ENCODE peak calls at places on chromosomes 4 and X, in five cellular contexts. H is lower leg skin, G is fibroblast of pulmonary artery, Q is foreskin fibroblast, U is hepatocyte. T is an unnamed sample.

GRCh38 chr4:86935833-86936721 is 1.3 kb downstream of the AFF1 start:
- DNase-seq in H (peak), G (peak), Q (peak), U (peak), T (no peak)

GRCh38 chr4:57342406-57342805 is 232.2 kb upstream of the IGFBP7 start:
- DNase-seq in H (no peak), U (no peak), Q (no peak), G (peak), T (no peak)

GRCh38 chr4:2935762-2936743 is 27.2 kb downstream of the NOP14 start:
- DNase-seq in Q (no peak), U (peak), H (peak), G (peak), T (no peak)

GRCh38 chrX:118534716-118535493 is 39.3 kb downstream of the DOCK11 start:
- DNase-seq in U (no peak), G (no peak), H (no peak), Q (no peak), T (no peak)

GRCh38 chrX:47497274-47497673 is 14.3 kb upstream of the ZNF41 start:
- DNase-seq in H (no peak), U (no peak), Q (no peak), G (peak), T (no peak)

GRCh38 chr4:185752881-185753280 is 59.1 kb downstream of the SORBS2 start:
- DNase-seq in H (no peak), G (no peak), Q (no peak), U (no peak), T (no peak)

GRCh38 chr4:99652596-99653436 is 4.8 kb downstream of the C4orf54 start:
- DNase-seq in U (no peak), G (no peak), H (no peak), Q (no peak), T (no peak)

GRCh38 chrX:154517101-154517781 is 1.2 kb upstream of the FAM3A start:
- DNase-seq in H (no peak), Q (no peak), G (no peak), U (peak), T (no peak)

GRCh38 chr4:182068920-182069319 is 174.3 kb upstream of the TENM3 start:
- DNase-seq in H (no peak), U (no peak), G (no peak), Q (no peak), T (no peak)

GRCh38 chr4:187006189-187006618 is 282.5 kb upstream of the FAT1 start:
- DNase-seq in U (peak), H (no peak), G (peak), Q (no peak), T (no peak)

GRCh38 chr4:168882650-168883233 is 127.3 kb downstream of the CBR4 start:
- DNase-seq in Q (peak), G (peak), H (no peak), U (no peak), T (no peak)

GRCh38 chr4:78059524-78059889 is 2.4 kb downstream of the FRAS1 start:
- DNase-seq in H (no peak), Q (peak), G (peak), U (peak), T (peak)

GRCh38 chr4:37802068-37802666 is 24.3 kb upstream of the PGM2 start:
- DNase-seq in G (peak), H (no peak), Q (peak), U (peak), T (peak)

GRCh38 chrX:143781103-143781502 is 60.6 kb upstream of the SPANXN2 start:
- DNase-seq in H (no peak), U (peak), G (peak), Q (no peak), T (no peak)

GRCh38 chrX:134236690-134237362 is at the start of gene CCDC160:
- DNase-seq in U (peak), Q (no peak), G (peak), H (no peak), T (no peak)

GRCh38 chr4:94507708-94508107 is 56.0 kb downstream of the PDLIM5 start:
- DNase-seq in G (peak), H (no peak), Q (peak), U (peak), T (no peak)

GRCh38 chr4:89324671-89325070 is 17.1 kb upstream of the GPRIN3 start:
- DNase-seq in G (peak), Q (peak), U (no peak), H (no peak), T (no peak)

GRCh38 chr4:41541697-41542096 is 3.7 kb downstream of the LIMCH1 start:
- DNase-seq in U (peak), G (peak), Q (peak), H (no peak), T (no peak)

GRCh38 chr4:8679032-8679431 is 86.5 kb downstream of the CPZ start:
- DNase-seq in H (no peak), G (no peak), U (no peak), Q (no peak), T (no peak)

GRCh38 chr4:1170156-1170804 is 2.1 kb downstream of the SPON2 start:
- DNase-seq in G (no peak), Q (no peak), H (peak), U (no peak), T (no peak)

GRCh38 chr4:24533364-24533763 is 51.0 kb downstream of the DHX15 start:
- DNase-seq in G (peak), U (no peak), Q (no peak), H (no peak), T (no peak)

GRCh38 chr4:155666701-155667537 is at the start of gene GUCY1A1:
- DNase-seq in G (peak), Q (no peak), H (peak), U (peak), T (no peak)

GRCh38 chrX:116694046-116694445 is 231.3 kb upstream of the CT83 start:
- DNase-seq in Q (no peak), H (no peak), U (no peak), G (no peak), T (no peak)

GRCh38 chrX:72714471-72714916 is 388 bp upstream of the PHKA1 start:
- DNase-seq in U (peak), H (peak), Q (peak), G (peak), T (no peak)

GRCh38 chrX:119682019-119682989 is 10.7 kb downstream of the SEPTIN6 start:
- DNase-seq in U (no peak), H (no peak), G (no peak), Q (no peak), T (no peak)

GRCh38 chr4:104064650-104065577 is 345.1 kb upstream of the TACR3 start:
- DNase-seq in Q (no peak), H (no peak), G (peak), U (peak), T (no peak)

GRCh38 chr4:17511041-17511949 is 595 bp downstream of the QDPR start:
- DNase-seq in Q (peak), G (peak), U (peak), H (peak), T (no peak)

GRCh38 chr4:74317616-74318256 is 9.5 kb downstream of the EPGN start:
- DNase-seq in U (no peak), Q (no peak), H (no peak), G (peak), T (no peak)

GRCh38 chr4:42482516-42483327 is 85.4 kb downstream of the SHISA3 start:
- DNase-seq in H (no peak), G (no peak), Q (no peak), U (no peak), T (no peak)

GRCh38 chr4:174873931-174874330 is 44.2 kb upstream of the ADAM29 start:
- DNase-seq in H (no peak), G (no peak), U (no peak), Q (no peak), T (no peak)

GRCh38 chr4:73499996-73500765 is 18.6 kb downstream of the AFM start:
- DNase-seq in H (no peak), U (peak), Q (no peak), G (peak), T (no peak)

GRCh38 chr4:87118826-87119225 is 101.6 kb downstream of the KLHL8 start:
- DNase-seq in G (peak), H (no peak), Q (no peak), U (no peak), T (peak)

DNA sequence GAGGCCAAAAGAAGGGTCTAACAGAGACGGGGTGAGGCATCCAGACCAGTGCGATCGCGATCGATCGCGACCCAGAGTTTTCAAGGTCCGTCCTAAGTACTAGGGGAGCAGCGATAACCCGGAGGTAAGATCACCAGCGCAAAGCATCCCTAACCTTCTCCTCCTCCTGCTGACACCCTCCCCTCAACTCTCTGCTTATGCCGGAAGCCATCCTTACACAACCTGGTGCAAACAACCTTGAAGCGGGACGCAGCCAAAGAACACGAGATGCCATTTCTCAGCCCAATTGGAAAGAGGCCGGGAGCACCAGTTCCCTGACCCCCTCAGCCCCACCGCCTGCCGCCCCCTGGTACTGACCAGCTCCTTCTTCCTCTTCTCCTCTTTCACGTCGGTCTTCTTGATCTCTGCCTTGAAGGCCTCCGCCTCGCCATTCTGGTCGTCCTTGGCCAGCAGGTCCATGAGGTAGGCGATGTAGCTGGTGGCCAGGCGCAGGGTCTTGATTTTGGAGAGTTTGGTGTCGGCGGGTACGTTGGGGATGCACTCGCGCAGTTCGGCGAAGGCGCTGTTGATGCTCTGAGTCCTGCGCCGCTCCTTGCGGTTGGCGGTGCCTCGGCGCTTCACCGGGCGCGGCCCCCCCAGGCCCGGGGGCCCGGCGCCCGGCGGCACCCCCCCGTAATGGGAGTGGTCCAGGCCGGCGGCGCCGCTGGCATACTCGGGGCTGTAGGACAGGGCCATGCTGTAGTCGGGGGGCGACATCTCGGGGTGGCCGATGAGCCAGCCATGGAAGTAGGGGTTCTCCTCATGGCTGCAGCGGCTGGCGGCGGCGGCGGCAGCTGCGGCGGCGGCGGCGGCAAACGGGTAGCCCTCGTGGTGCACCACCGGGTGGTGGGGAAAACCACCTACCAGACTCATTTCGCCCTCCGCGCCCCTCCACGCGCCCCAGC is 1.4 kb downstream of the HAND2 start:
- DNase-seq in G (peak), U (no peak), Q (no peak), H (no peak), T (no peak)
- H3K4me3 ChIP-seq in G (peak), U (peak), Q (peak), H (peak), T (peak)

GRCh38 chr4:151518359-151518758 is 109.4 kb downstream of the FHIP1A start:
- DNase-seq in G (no peak), Q (no peak), U (no peak), H (no peak), T (no peak)
- TF ChIP-seq CTCF in G (no peak), Q (no peak), U (no peak), H (no peak), T (no peak)

DNA sequence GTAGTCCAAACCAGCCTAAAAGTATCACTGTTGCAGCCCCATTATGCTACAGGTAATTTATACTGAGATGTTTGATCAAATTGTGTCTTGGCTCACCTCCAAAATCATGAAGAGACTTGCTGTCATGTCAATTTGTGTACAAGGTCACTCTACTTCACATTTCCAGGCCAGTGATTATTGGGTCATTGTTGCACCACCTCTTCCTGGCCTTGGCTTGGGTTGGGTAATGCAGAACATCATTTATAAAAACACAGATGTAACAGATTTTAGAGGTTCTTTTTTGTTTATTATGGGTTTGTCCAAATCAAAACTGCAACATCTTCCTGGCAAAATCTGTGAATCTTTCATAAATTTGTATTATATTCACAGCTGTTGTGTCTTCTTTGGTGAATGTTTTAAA is 459.5 kb downstream of the ANKRD50 start:
- DNase-seq in G (no peak), Q (no peak), U (no peak), H (no peak), T (no peak)
- H3K4me3 ChIP-seq in G (no peak), Q (no peak), U (no peak), H (no peak), T (no peak)

GRCh38 chrX:100368167-100368566 is 41.9 kb downstream of the PCDH19 start:
- DNase-seq in H (no peak), G (peak), U (peak), Q (no peak), T (no peak)
- TF ChIP-seq CTCF in H (no peak), G (peak), U (peak), Q (no peak), T (peak)

T was measured in HFF-Myc.